ENCODE peak calls at places on chromosomes 7 and 10, in six cellular contexts. N is stimulated activated CD4-positive, alpha-beta T cell treated with anti-CD3 and anti-CD28 coated beads, Interleukin-2, amount 100 ng/mL, for 24 hours; F is left ventricle myocardium inferior; U is germinal center; W is fibroblast of the aortic adventitia; I is CD14-positive monocyte. T is an unnamed sample.
A peak's percentile ranks its signal among the peaks of the same experiment; 100 is the strongest.

GRCh38 chr10:72014785-72015480 is 50.7 kb downstream of the CHST3 start:
- DNase-seq in N (no peak), F (no peak), U (no peak), W (no peak), I (no peak), T (no peak)

GRCh38 chr7:28081016-28081415 is 99.6 kb downstream of the JAZF1 start:
- DNase-seq in N (no peak), F (peak; percentile 37), U (no peak), W (no peak), I (no peak), T (no peak)

GRCh38 chr10:25113231-25114035 is 61.4 kb upstream of the GPR158 start:
- DNase-seq in N (peak; percentile 48), F (peak; percentile 61), U (peak; percentile 20), W (peak; percentile 78), I (no peak), T (peak; percentile 18)

GRCh38 chr7:79403451-79403850 is 50.0 kb downstream of the MAGI2 start:
- DNase-seq in N (no peak), F (no peak), U (no peak), W (peak; percentile 66), I (no peak), T (no peak)

GRCh38 chr10:67801118-67801517 is 36.9 kb downstream of the DNAJC12 start:
- DNase-seq in N (no peak), F (no peak), U (no peak), W (no peak), I (no peak), T (no peak)

GRCh38 chr10:94199565-94199964 is 163.2 kb downstream of the NOC3L start:
- DNase-seq in N (no peak), F (no peak), U (no peak), W (peak; percentile 55), I (no peak), T (no peak)

GRCh38 chr10:132551093-132551807 is 13.7 kb downstream of the INPP5A start:
- DNase-seq in N (no peak), F (no peak), U (peak; percentile 50), W (no peak), I (peak; percentile 66), T (no peak)

GRCh38 chr7:93194368-93194767 is 31.9 kb downstream of the HEPACAM2 start:
- DNase-seq in N (no peak), F (no peak), U (no peak), W (peak; percentile 27), I (no peak), T (no peak)

GRCh38 chr7:105935250-105935649 is 27.8 kb upstream of the CDHR3 start:
- DNase-seq in N (no peak), F (no peak), U (no peak), W (no peak), I (no peak), T (no peak)

GRCh38 chr10:3961082-3961481 is 176.1 kb upstream of the KLF6 start:
- DNase-seq in N (no peak), F (no peak), U (peak; percentile 13), W (no peak), I (no peak), T (no peak)